ENCODE peak calls at places on chromosomes 12 and 14, in five cellular contexts. R, A, E, G and P are unnamed samples.

GRCh38 chr12:124347805-124348658 is 53.1 kb downstream of the RFLNA start:
- DNase-seq in R (no peak), A (no peak), E (peak), G (peak), P (no peak)

GRCh38 chr14:52286659-52287649 is 19.5 kb downstream of the PTGDR start:
- DNase-seq in R (no peak), A (no peak), E (no peak), G (no peak), P (no peak)

GRCh38 chr12:95385646-95386045 is 88.3 kb upstream of the METAP2 start:
- DNase-seq in R (no peak), A (no peak), E (no peak), G (no peak), P (no peak)

GRCh38 chr12:92478692-92479091 is 224.1 kb upstream of the PLEKHG7 start:
- DNase-seq in R (no peak), A (peak), E (no peak), G (no peak), P (no peak)

GRCh38 chr14:35221462-35221861 is 70.7 kb upstream of the PSMA6 start:
- DNase-seq in R (no peak), A (no peak), E (no peak), G (no peak), P (no peak)

GRCh38 chr12:52211716-52212585 is 20.1 kb upstream of the KRT80 start:
- DNase-seq in R (no peak), A (no peak), E (no peak), G (no peak), P (no peak)

GRCh38 chr12:90331262-90331661 is 622.6 kb upstream of the ATP2B1 start:
- DNase-seq in R (no peak), A (peak), E (no peak), G (no peak), P (no peak)

GRCh38 chr14:72513994-72514659 is 379.8 kb downstream of the DPF3 start:
- DNase-seq in R (peak), A (peak), E (peak), G (no peak), P (no peak)

GRCh38 chr12:57012600-57013465 is 3.5 kb downstream of the TAC3 start:
- DNase-seq in R (no peak), A (no peak), E (no peak), G (no peak), P (no peak)

GRCh38 chr14:23323838-23324454 is 2.7 kb downstream of the PABPN1 start:
- DNase-seq in R (no peak), A (no peak), E (no peak), G (peak), P (no peak)

GRCh38 chr12:12537421-12537820 is 25.2 kb downstream of the DUSP16 start:
- DNase-seq in R (no peak), A (no peak), E (no peak), G (no peak), P (no peak)

GRCh38 chr14:64049616-64050381 is 197.0 kb downstream of the SYNE2 start:
- DNase-seq in R (no peak), A (no peak), E (no peak), G (no peak), P (no peak)

DNA sequence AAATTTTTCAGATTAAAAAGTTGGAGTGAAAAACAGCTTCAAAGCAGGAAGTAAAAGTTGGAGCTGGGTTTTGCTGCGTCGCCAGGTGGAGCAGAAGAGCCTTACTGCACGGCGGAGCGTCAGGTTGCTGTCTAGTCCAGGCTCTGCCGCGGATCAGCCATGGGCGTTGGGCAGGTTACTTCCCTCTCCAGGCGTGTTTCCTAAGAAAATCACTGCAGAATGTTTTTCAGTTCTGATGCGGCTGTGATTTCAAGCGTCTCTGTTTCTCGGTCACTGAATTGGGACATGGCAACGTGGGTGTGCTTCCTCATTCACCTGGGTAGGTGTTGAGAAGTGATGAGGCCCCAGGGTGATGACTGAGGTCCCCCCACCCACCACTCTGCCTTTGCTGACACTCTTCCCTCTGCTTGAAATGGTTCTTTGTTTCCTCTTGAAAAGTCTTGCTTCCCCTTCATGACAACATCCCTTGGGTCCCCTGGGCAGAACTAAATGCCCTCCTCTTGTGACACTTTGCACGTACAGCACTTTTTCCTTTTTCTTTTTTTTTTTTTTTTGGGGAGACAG is 7.6 kb downstream of the EVL start:
- DNase-seq in R (peak), A (no peak), E (peak), G (no peak), P (peak)
- TF ChIP-seq POLR2AphosphoS5 in R (no peak), A (no peak), E (no peak), G (no peak), P (no peak)

DNA sequence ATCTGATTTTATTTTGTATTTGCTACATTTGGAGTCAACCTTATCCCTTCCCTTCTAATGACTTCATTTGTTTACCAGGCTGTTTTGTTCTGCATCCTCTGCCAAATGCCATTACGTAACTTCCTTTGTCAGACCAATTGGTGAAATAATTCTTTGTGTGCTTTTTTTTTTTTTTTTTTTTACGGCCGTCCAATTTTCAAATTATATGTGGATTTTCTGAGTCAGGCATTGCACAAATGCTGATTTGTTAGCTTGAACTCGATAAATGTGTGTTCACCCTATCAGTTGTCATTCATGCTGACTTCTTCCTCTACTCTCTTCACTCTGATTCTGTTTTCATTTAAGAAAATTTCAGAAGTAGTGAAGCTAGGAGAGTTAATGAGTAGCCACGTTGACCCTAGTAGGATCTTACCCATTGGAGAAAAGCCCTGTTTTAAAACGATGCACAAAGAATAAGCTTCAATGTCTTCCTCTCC is 386.2 kb downstream of the DIO2 start:
- DNase-seq in R (no peak), A (no peak), E (no peak), G (no peak), P (no peak)
- H3K27ac ChIP-seq in R (no peak), A (no peak), E (no peak), G (no peak), P (no peak)

GRCh38 chr12:15787801-15788200 is 1.4 kb downstream of the EPS8 start:
- DNase-seq in R (no peak), A (no peak), E (no peak), G (no peak), P (no peak)

GRCh38 chr12:15794196-15794595 is 5.0 kb upstream of the EPS8 start:
- DNase-seq in R (no peak), A (no peak), E (no peak), G (no peak), P (no peak)

GRCh38 chr12:15788266-15789214 is 648 bp downstream of the EPS8 start:
- DNase-seq in R (peak), A (peak), E (no peak), G (no peak), P (peak)

GRCh38 chr12:15794836-15795235 is 5.6 kb upstream of the EPS8 start:
- DNase-seq in R (no peak), A (no peak), E (no peak), G (no peak), P (no peak)

DNA sequence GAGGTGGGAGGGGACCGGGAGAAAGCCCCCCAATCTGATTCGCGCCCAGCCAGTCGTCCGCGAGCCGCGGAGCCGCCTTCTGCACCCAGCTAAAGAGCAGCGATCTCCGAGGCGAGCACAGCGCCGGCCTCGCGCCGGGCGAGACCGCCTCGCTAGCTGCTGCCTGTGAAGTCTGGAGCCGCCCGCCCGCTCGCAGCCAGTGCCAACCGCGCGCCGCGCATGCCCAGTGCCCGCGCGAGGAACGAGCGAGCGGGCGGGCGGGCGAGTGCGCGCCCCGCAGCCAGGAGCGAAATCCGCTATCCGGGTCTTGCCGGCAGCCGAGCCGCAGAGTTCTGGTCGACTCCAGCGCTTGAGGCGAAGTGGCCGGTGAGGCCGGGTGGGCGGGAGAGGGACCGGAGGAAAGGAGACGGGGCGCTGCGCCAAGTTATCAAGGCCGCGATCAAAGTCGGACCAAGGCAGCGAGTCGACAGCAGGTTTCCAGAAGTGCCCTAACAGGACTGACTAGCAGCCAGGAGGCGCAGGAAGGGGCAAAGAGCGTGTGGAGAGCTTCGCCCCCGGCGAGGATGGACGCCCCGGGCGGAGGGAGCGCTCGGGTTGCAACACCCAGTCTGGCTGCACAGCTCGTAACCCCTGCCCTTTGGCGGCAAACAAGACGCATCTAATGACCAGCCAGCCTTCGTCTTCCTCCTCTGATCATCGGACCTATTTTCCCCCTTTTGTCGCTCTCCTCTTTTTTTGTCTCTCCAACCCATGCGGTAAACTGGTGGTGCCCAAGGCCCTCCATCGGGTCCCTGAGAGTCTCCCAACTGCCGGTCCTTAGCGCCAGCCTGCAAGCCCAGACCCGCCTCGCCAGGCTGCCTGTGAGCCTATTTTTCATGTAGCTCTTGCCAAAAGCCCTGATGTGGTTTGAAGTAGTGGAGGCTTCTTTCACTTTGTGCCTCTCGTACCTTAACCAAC is at the start of gene EPS8:
- DNase-seq in R (peak), A (peak), E (no peak), G (peak), P (peak)
- TF ChIP-seq POLR2AphosphoS5 in R (peak), A (peak), E (no peak), G (peak), P (peak)

GRCh38 chr14:80324649-80325048 is 113.3 kb upstream of the DIO2 start:
- DNase-seq in R (no peak), A (no peak), E (no peak), G (no peak), P (no peak)

GRCh38 chr14:80323266-80323665 is 112.0 kb upstream of the DIO2 start:
- DNase-seq in R (no peak), A (no peak), E (no peak), G (no peak), P (no peak)

GRCh38 chr14:80325688-80326087 is 114.4 kb upstream of the DIO2 start:
- DNase-seq in R (no peak), A (no peak), E (no peak), G (no peak), P (no peak)

DNA sequence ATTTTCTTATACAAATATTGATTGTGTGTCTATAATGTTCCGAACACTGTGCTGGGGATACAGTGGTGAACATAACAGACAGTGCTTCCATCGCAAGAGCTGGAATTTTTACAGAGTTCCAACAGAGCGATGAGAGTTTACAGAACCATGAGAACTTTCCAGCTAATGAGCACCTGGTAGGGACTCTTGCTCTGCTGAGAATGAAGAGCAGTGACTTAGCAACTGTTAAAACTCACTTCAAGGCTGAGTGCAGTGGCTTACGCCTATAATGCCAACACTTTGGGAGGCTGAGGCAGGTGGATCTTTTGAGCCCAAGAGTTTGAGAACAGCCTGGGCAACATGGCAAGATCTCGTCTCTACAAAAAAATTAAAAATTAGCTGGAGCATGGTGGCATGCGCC is 113.8 kb upstream of the DIO2 start:
- DNase-seq in R (no peak), A (no peak), E (no peak), G (no peak), P (no peak)
- H3K27ac ChIP-seq in R (no peak), A (no peak), E (no peak), G (no peak), P (no peak)

DNA sequence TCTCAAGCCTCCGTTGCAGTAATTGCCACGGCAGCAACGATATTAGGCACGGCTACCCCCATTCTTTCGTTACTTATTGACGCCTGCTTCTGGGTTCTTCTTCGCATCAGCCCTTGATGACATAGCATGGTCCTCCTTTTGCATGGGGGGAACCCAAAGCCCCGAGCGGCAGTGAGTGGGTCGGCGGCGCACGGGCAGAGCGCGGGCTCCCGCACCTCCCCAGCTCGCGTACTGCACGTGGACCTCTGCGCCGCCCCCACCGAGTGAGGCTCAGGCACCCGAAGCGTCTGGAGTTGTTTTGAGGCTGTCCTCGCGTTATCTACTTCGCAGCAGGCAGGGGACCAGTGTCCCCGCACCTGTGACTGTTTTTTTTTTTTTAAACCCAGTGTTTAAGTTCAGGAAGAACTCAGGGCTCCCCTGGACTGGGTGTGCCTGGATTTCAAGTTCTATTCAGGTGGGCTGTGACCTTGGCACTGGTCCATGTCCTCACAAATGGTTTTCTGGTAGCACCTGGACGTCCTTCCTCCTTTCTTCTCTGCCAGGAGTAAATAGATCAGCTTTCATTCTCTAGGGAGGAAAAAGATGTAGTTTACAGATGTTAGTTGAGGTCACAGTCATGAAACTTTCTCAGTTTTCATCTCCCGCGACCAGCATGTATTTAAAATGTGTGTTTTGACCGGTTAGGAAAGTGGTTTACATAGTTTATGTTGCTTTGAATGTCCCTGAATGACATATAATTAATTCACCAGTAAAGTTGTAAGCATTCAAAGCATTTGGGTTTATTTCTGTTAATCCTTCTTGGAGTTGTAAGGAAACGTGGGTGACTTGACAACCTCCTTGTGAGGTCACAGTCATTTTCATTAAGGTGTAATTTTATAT is 1.4 kb upstream of the FOXN4 start:
- DNase-seq in R (no peak), A (no peak), E (peak), G (peak), P (no peak)
- TF ChIP-seq POLR2AphosphoS5 in R (no peak), A (no peak), E (no peak), G (no peak), P (no peak)